ENCODE peak calls at places on chromosome 21, in eight cellular contexts. One of them, this sample, is unnamed.
A peak's percentile ranks its signal among the peaks of the same experiment; 100 is the strongest.

GRCh38 chr21:25626752-25627151 is 12.3 kb upstream of the JAM2 start:
- DNase-seq in neural progenitor cell: no peak
- DNase-seq in glomerular endothelial cell: no peak
- DNase-seq in endothelial cell: no peak
- DNase-seq in activated CD8-positive, alpha-beta memory T cell treated with anti-CD3 and anti-CD28 coated beads, Interleukin-2, amount 50 U/mL, for 48 hours: no peak
- DNase-seq in skeletal muscle cell: no peak
- DNase-seq in right atrium auricular region: no peak
- DNase-seq in NCI-H524: peak; percentile 46
- DNase-seq in this sample: no peak

GRCh38 chr21:44751799-44752636 is 40.6 kb upstream of the TSPEAR start:
- DNase-seq in skeletal muscle cell: no peak
- DNase-seq in glomerular endothelial cell: no peak
- DNase-seq in right atrium auricular region: no peak
- DNase-seq in endothelial cell: no peak
- DNase-seq in NCI-H524: no peak
- DNase-seq in activated CD8-positive, alpha-beta memory T cell treated with anti-CD3 and anti-CD28 coated beads, Interleukin-2, amount 50 U/mL, for 48 hours: no peak
- DNase-seq in neural progenitor cell: no peak
- DNase-seq in this sample: no peak

GRCh38 chr21:35811115-35811806 is 249.1 kb downstream of the SETD4 start:
- DNase-seq in endothelial cell: no peak
- DNase-seq in activated CD8-positive, alpha-beta memory T cell treated with anti-CD3 and anti-CD28 coated beads, Interleukin-2, amount 50 U/mL, for 48 hours: no peak
- DNase-seq in right atrium auricular region: no peak
- DNase-seq in neural progenitor cell: no peak
- DNase-seq in skeletal muscle cell: no peak
- DNase-seq in glomerular endothelial cell: no peak
- DNase-seq in NCI-H524: no peak
- DNase-seq in this sample: no peak

GRCh38 chr21:41659791-41660560 is 106.9 kb downstream of the RIPK4 start:
- DNase-seq in right atrium auricular region: no peak
- DNase-seq in neural progenitor cell: no peak
- DNase-seq in endothelial cell: no peak
- DNase-seq in glomerular endothelial cell: no peak
- DNase-seq in activated CD8-positive, alpha-beta memory T cell treated with anti-CD3 and anti-CD28 coated beads, Interleukin-2, amount 50 U/mL, for 48 hours: no peak
- DNase-seq in skeletal muscle cell: no peak
- DNase-seq in NCI-H524: no peak
- DNase-seq in this sample: no peak

GRCh38 chr21:46062471-46063211 is 35.3 kb upstream of the COL6A2 start:
- DNase-seq in skeletal muscle cell: no peak
- DNase-seq in glomerular endothelial cell: no peak
- DNase-seq in activated CD8-positive, alpha-beta memory T cell treated with anti-CD3 and anti-CD28 coated beads, Interleukin-2, amount 50 U/mL, for 48 hours: no peak
- DNase-seq in neural progenitor cell: no peak
- DNase-seq in NCI-H524: no peak
- DNase-seq in endothelial cell: no peak
- DNase-seq in right atrium auricular region: peak; percentile 50
- DNase-seq in this sample: peak; percentile 81

GRCh38 chr21:36551326-36551725 is 71.4 kb upstream of the CLDN14 start:
- DNase-seq in glomerular endothelial cell: no peak
- DNase-seq in right atrium auricular region: no peak
- DNase-seq in activated CD8-positive, alpha-beta memory T cell treated with anti-CD3 and anti-CD28 coated beads, Interleukin-2, amount 50 U/mL, for 48 hours: no peak
- DNase-seq in endothelial cell: no peak
- DNase-seq in neural progenitor cell: no peak
- DNase-seq in skeletal muscle cell: no peak
- DNase-seq in NCI-H524: no peak
- DNase-seq in this sample: no peak

GRCh38 chr21:36709030-36709867 is 10.3 kb downstream of the SIM2 start:
- DNase-seq in skeletal muscle cell: no peak
- DNase-seq in glomerular endothelial cell: no peak
- DNase-seq in right atrium auricular region: no peak
- DNase-seq in NCI-H524: peak; percentile 6
- DNase-seq in neural progenitor cell: peak; percentile 49
- DNase-seq in endothelial cell: no peak
- DNase-seq in activated CD8-positive, alpha-beta memory T cell treated with anti-CD3 and anti-CD28 coated beads, Interleukin-2, amount 50 U/mL, for 48 hours: no peak
- DNase-seq in this sample: no peak

GRCh38 chr21:40668535-40669275 is 178.3 kb downstream of the DSCAM start:
- DNase-seq in neural progenitor cell: no peak
- DNase-seq in activated CD8-positive, alpha-beta memory T cell treated with anti-CD3 and anti-CD28 coated beads, Interleukin-2, amount 50 U/mL, for 48 hours: no peak
- DNase-seq in glomerular endothelial cell: no peak
- DNase-seq in NCI-H524: no peak
- DNase-seq in right atrium auricular region: no peak
- DNase-seq in skeletal muscle cell: no peak
- DNase-seq in endothelial cell: no peak
- DNase-seq in this sample: no peak

GRCh38 chr21:31261759-31262158 is 82.3 kb downstream of the TIAM1 start:
- DNase-seq in NCI-H524: no peak
- DNase-seq in right atrium auricular region: no peak
- DNase-seq in endothelial cell: no peak
- DNase-seq in activated CD8-positive, alpha-beta memory T cell treated with anti-CD3 and anti-CD28 coated beads, Interleukin-2, amount 50 U/mL, for 48 hours: no peak
- DNase-seq in glomerular endothelial cell: no peak
- DNase-seq in skeletal muscle cell: no peak
- DNase-seq in neural progenitor cell: no peak
- DNase-seq in this sample: no peak

GRCh38 chr21:36076878-36077658 is 7.2 kb downstream of the CBR1 start:
- DNase-seq in endothelial cell: no peak
- DNase-seq in NCI-H524: no peak
- DNase-seq in skeletal muscle cell: no peak
- DNase-seq in right atrium auricular region: no peak
- DNase-seq in neural progenitor cell: no peak
- DNase-seq in activated CD8-positive, alpha-beta memory T cell treated with anti-CD3 and anti-CD28 coated beads, Interleukin-2, amount 50 U/mL, for 48 hours: no peak
- DNase-seq in glomerular endothelial cell: no peak
- DNase-seq in this sample: no peak

GRCh38 chr21:42840411-42841155 is 38.8 kb downstream of the WDR4 start:
- DNase-seq in right atrium auricular region: no peak
- DNase-seq in NCI-H524: no peak
- DNase-seq in activated CD8-positive, alpha-beta memory T cell treated with anti-CD3 and anti-CD28 coated beads, Interleukin-2, amount 50 U/mL, for 48 hours: peak; percentile 43
- DNase-seq in neural progenitor cell: no peak
- DNase-seq in glomerular endothelial cell: no peak
- DNase-seq in endothelial cell: no peak
- DNase-seq in skeletal muscle cell: no peak
- DNase-seq in this sample: no peak

GRCh38 chr21:42176864-42177263 is 42.1 kb upstream of the ABCG1 start:
- DNase-seq in activated CD8-positive, alpha-beta memory T cell treated with anti-CD3 and anti-CD28 coated beads, Interleukin-2, amount 50 U/mL, for 48 hours: no peak
- DNase-seq in glomerular endothelial cell: no peak
- DNase-seq in right atrium auricular region: no peak
- DNase-seq in neural progenitor cell: no peak
- DNase-seq in NCI-H524: no peak
- DNase-seq in skeletal muscle cell: no peak
- DNase-seq in endothelial cell: no peak
- DNase-seq in this sample: no peak

GRCh38 chr21:33884361-33885157 is 31.0 kb downstream of the ATP5PO start:
- DNase-seq in neural progenitor cell: no peak
- DNase-seq in skeletal muscle cell: no peak
- DNase-seq in glomerular endothelial cell: no peak
- DNase-seq in right atrium auricular region: no peak
- DNase-seq in NCI-H524: no peak
- DNase-seq in activated CD8-positive, alpha-beta memory T cell treated with anti-CD3 and anti-CD28 coated beads, Interleukin-2, amount 50 U/mL, for 48 hours: no peak
- DNase-seq in endothelial cell: no peak
- DNase-seq in this sample: no peak

GRCh38 chr21:27586986-27587385 is 620.1 kb upstream of the ADAMTS5 start:
- DNase-seq in endothelial cell: no peak
- DNase-seq in glomerular endothelial cell: no peak
- DNase-seq in skeletal muscle cell: no peak
- DNase-seq in neural progenitor cell: no peak
- DNase-seq in NCI-H524: no peak
- DNase-seq in activated CD8-positive, alpha-beta memory T cell treated with anti-CD3 and anti-CD28 coated beads, Interleukin-2, amount 50 U/mL, for 48 hours: no peak
- DNase-seq in right atrium auricular region: no peak
- DNase-seq in this sample: no peak

GRCh38 chr21:33643658-33644311 is 1.5 kb downstream of the ITSN1 start:
- DNase-seq in neural progenitor cell: peak; percentile 68
- DNase-seq in NCI-H524: peak; percentile 44
- DNase-seq in right atrium auricular region: no peak
- DNase-seq in endothelial cell: peak; percentile 7
- DNase-seq in skeletal muscle cell: no peak
- DNase-seq in glomerular endothelial cell: no peak
- DNase-seq in activated CD8-positive, alpha-beta memory T cell treated with anti-CD3 and anti-CD28 coated beads, Interleukin-2, amount 50 U/mL, for 48 hours: no peak
- DNase-seq in this sample: no peak

GRCh38 chr21:33169360-33169759 is 60.4 kb upstream of the IFNAR2 start:
- DNase-seq in glomerular endothelial cell: no peak
- DNase-seq in right atrium auricular region: no peak
- DNase-seq in endothelial cell: no peak
- DNase-seq in activated CD8-positive, alpha-beta memory T cell treated with anti-CD3 and anti-CD28 coated beads, Interleukin-2, amount 50 U/mL, for 48 hours: no peak
- DNase-seq in neural progenitor cell: no peak
- DNase-seq in skeletal muscle cell: no peak
- DNase-seq in NCI-H524: no peak
- DNase-seq in this sample: no peak

GRCh38 chr21:35525443-35525842 is 476.3 kb upstream of the RUNX1 start:
- DNase-seq in neural progenitor cell: no peak
- DNase-seq in right atrium auricular region: no peak
- DNase-seq in NCI-H524: no peak
- DNase-seq in endothelial cell: no peak
- DNase-seq in activated CD8-positive, alpha-beta memory T cell treated with anti-CD3 and anti-CD28 coated beads, Interleukin-2, amount 50 U/mL, for 48 hours: no peak
- DNase-seq in glomerular endothelial cell: no peak
- DNase-seq in skeletal muscle cell: no peak
- DNase-seq in this sample: no peak